ENCODE peak calls at places on chromosome 20, in five cellular contexts. One of them, this sample, is unnamed.

GRCh38 chr20:24780648-24781047 is 168.4 kb upstream of the CST7 start:
- DNase-seq in left ventricle myocardium inferior: no peak
- DNase-seq in thoracic aorta: no peak
- DNase-seq in RWPE1: no peak
- DNase-seq in heart left ventricle: no peak
- DNase-seq in this sample: no peak

GRCh38 chr20:20362774-20363435 is 5.0 kb upstream of the INSM1 start:
- DNase-seq in thoracic aorta: no peak
- DNase-seq in left ventricle myocardium inferior: no peak
- DNase-seq in RWPE1: no peak
- DNase-seq in heart left ventricle: no peak
- DNase-seq in this sample: no peak

GRCh38 chr20:63032861-63033634 is 26.3 kb upstream of the BHLHE23 start:
- DNase-seq in thoracic aorta: no peak
- DNase-seq in heart left ventricle: peak; percentile 42
- DNase-seq in RWPE1: no peak
- DNase-seq in left ventricle myocardium inferior: peak; percentile 9
- DNase-seq in this sample: no peak

GRCh38 chr20:35934050-35934449 is 20.3 kb downstream of the SCAND1 start:
- DNase-seq in thoracic aorta: no peak
- DNase-seq in heart left ventricle: no peak
- DNase-seq in RWPE1: no peak
- DNase-seq in left ventricle myocardium inferior: no peak
- DNase-seq in this sample: no peak

GRCh38 chr20:24208652-24209051 is 220.1 kb upstream of the GGTLC1 start:
- DNase-seq in RWPE1: no peak
- DNase-seq in left ventricle myocardium inferior: no peak
- DNase-seq in heart left ventricle: no peak
- DNase-seq in thoracic aorta: no peak
- DNase-seq in this sample: no peak

GRCh38 chr20:59598625-59599310 is 5.6 kb upstream of the PHACTR3 start:
- DNase-seq in heart left ventricle: no peak
- DNase-seq in thoracic aorta: no peak
- DNase-seq in RWPE1: peak; percentile 87
- DNase-seq in left ventricle myocardium inferior: peak; percentile 35
- DNase-seq in this sample: no peak

GRCh38 chr20:47502271-47502730 is 614 bp downstream of the NCOA3 start:
- DNase-seq in heart left ventricle: peak; percentile 66
- DNase-seq in thoracic aorta: no peak
- DNase-seq in left ventricle myocardium inferior: peak; percentile 29
- DNase-seq in RWPE1: peak; percentile 65
- DNase-seq in this sample: no peak

GRCh38 chr20:35611482-35611881 is 4.1 kb upstream of the SPAG4 start:
- DNase-seq in thoracic aorta: no peak
- DNase-seq in left ventricle myocardium inferior: no peak
- DNase-seq in heart left ventricle: no peak
- DNase-seq in RWPE1: no peak
- DNase-seq in this sample: no peak

GRCh38 chr20:43975096-43975768 is 60.6 kb downstream of the TOX2 start:
- DNase-seq in heart left ventricle: no peak
- DNase-seq in RWPE1: peak; percentile 97
- DNase-seq in left ventricle myocardium inferior: no peak
- DNase-seq in thoracic aorta: no peak
- DNase-seq in this sample: no peak

GRCh38 chr20:63580796-63581461 is 6.9 kb upstream of the HELZ2 start:
- DNase-seq in left ventricle myocardium inferior: no peak
- DNase-seq in heart left ventricle: no peak
- DNase-seq in thoracic aorta: no peak
- DNase-seq in RWPE1: peak; percentile 92
- DNase-seq in this sample: no peak

GRCh38 chr20:48725589-48725991 is 102.2 kb downstream of the PREX1 start:
- DNase-seq in thoracic aorta: no peak
- DNase-seq in left ventricle myocardium inferior: no peak
- DNase-seq in heart left ventricle: no peak
- DNase-seq in RWPE1: peak; percentile 66
- DNase-seq in this sample: no peak

GRCh38 chr20:41627611-41628244 is 9.6 kb upstream of the CHD6 start:
- DNase-seq in heart left ventricle: no peak
- DNase-seq in left ventricle myocardium inferior: no peak
- DNase-seq in RWPE1: no peak
- DNase-seq in thoracic aorta: no peak
- DNase-seq in this sample: no peak

GRCh38 chr20:43016257-43016656 is 173.4 kb downstream of the PTPRT start:
- DNase-seq in RWPE1: no peak
- DNase-seq in left ventricle myocardium inferior: no peak
- DNase-seq in thoracic aorta: no peak
- DNase-seq in heart left ventricle: no peak
- DNase-seq in this sample: no peak

GRCh38 chr20:13687827-13688226 is 49.1 kb upstream of the TASP1 start:
- DNase-seq in RWPE1: no peak
- DNase-seq in left ventricle myocardium inferior: no peak
- DNase-seq in heart left ventricle: no peak
- DNase-seq in thoracic aorta: no peak
- DNase-seq in this sample: no peak

GRCh38 chr20:54470697-54471096 is 4.7 kb upstream of the DOK5 start:
- DNase-seq in heart left ventricle: no peak
- DNase-seq in RWPE1: no peak
- DNase-seq in thoracic aorta: no peak
- DNase-seq in left ventricle myocardium inferior: no peak
- DNase-seq in this sample: no peak

GRCh38 chr20:62694868-62695267 is 13.8 kb upstream of the NTSR1 start:
- DNase-seq in RWPE1: no peak
- DNase-seq in heart left ventricle: no peak
- DNase-seq in left ventricle myocardium inferior: no peak
- DNase-seq in thoracic aorta: no peak
- DNase-seq in this sample: no peak

GRCh38 chr20:53826090-53826489 is 232.5 kb upstream of the ZNF217 start:
- DNase-seq in left ventricle myocardium inferior: no peak
- DNase-seq in thoracic aorta: no peak
- DNase-seq in RWPE1: no peak
- DNase-seq in heart left ventricle: no peak
- DNase-seq in this sample: no peak

GRCh38 chr20:58227391-58228102 is 906 bp downstream of the ANKRD60 start:
- DNase-seq in thoracic aorta: no peak
- DNase-seq in heart left ventricle: no peak
- DNase-seq in RWPE1: no peak
- DNase-seq in left ventricle myocardium inferior: no peak
- DNase-seq in this sample: no peak

GRCh38 chr20:22623211-22623610 is 38.8 kb upstream of the FOXA2 start:
- DNase-seq in thoracic aorta: no peak
- DNase-seq in RWPE1: no peak
- DNase-seq in left ventricle myocardium inferior: no peak
- DNase-seq in heart left ventricle: no peak
- DNase-seq in this sample: no peak

GRCh38 chr20:38551056-38551626 is 29.9 kb upstream of the ADIG start:
- DNase-seq in thoracic aorta: no peak
- DNase-seq in heart left ventricle: no peak
- DNase-seq in RWPE1: no peak
- DNase-seq in left ventricle myocardium inferior: no peak
- DNase-seq in this sample: no peak

GRCh38 chr20:21511485-21511849 is 2.4 kb downstream of the NKX2-2 start:
- DNase-seq in heart left ventricle: no peak
- DNase-seq in thoracic aorta: no peak
- DNase-seq in left ventricle myocardium inferior: no peak
- DNase-seq in RWPE1: no peak
- DNase-seq in this sample: no peak

GRCh38 chr20:53080969-53081871 is 109.1 kb downstream of the TSHZ2 start:
- DNase-seq in left ventricle myocardium inferior: no peak
- DNase-seq in RWPE1: peak; percentile 86
- DNase-seq in thoracic aorta: no peak
- DNase-seq in heart left ventricle: no peak
- DNase-seq in this sample: no peak

GRCh38 chr20:35297153-35297552 is 4.9 kb upstream of the FAM83C start:
- DNase-seq in heart left ventricle: peak; percentile 38
- DNase-seq in RWPE1: no peak
- DNase-seq in left ventricle myocardium inferior: no peak
- DNase-seq in thoracic aorta: no peak
- DNase-seq in this sample: no peak

GRCh38 chr20:37556538-37556937 is 28.9 kb upstream of the BLCAP start:
- DNase-seq in heart left ventricle: no peak
- DNase-seq in RWPE1: no peak
- DNase-seq in thoracic aorta: no peak
- DNase-seq in left ventricle myocardium inferior: no peak
- DNase-seq in this sample: no peak

GRCh38 chr20:35952480-35953410 is 1.6 kb downstream of the SCAND1 start:
- DNase-seq in RWPE1: peak; percentile 50
- DNase-seq in heart left ventricle: no peak
- DNase-seq in left ventricle myocardium inferior: no peak
- DNase-seq in thoracic aorta: no peak
- DNase-seq in this sample: no peak

DNA sequence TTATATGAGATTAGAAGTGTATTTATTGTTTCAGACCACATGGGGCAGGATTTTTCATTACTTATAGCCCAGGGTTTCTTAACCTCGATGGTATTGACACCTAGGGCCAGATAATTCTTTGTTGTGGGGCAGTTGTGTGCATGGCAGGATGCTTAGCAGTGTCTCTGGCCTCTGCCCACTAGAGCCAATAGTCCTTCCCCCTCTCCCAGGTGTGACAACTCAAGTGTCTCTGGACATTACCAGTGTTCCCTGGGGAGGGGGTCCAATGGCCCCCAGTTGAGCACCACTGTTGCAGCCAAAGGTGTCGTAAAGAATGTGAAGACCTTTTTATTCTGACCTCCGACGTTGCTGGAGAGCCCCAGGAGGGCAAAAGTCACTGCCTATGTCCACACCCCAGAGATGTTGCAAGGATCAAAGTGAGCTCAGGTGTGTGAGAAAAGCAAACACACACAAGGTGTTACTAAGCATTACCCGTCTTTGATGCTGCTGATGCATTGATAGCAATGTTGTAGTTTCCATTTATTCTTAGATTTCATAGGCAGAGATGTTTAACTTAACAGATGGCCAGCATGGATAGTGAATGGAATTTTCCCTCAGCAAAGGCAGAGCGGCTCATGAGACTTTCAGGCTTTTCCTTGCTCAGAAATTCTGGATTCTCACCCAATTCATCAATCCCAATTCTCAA is 22.2 kb downstream of the BANF2 start:
- DNase-seq in thoracic aorta: no peak
- DNase-seq in left ventricle myocardium inferior: no peak
- DNase-seq in RWPE1: no peak
- DNase-seq in heart left ventricle: no peak
- DNase-seq in this sample: no peak
- TF ChIP-seq CTCF in thoracic aorta: no peak
- TF ChIP-seq CTCF in left ventricle myocardium inferior: no peak
- TF ChIP-seq CTCF in RWPE1: no peak
- TF ChIP-seq CTCF in heart left ventricle: no peak
- TF ChIP-seq CTCF in this sample: no peak

DNA sequence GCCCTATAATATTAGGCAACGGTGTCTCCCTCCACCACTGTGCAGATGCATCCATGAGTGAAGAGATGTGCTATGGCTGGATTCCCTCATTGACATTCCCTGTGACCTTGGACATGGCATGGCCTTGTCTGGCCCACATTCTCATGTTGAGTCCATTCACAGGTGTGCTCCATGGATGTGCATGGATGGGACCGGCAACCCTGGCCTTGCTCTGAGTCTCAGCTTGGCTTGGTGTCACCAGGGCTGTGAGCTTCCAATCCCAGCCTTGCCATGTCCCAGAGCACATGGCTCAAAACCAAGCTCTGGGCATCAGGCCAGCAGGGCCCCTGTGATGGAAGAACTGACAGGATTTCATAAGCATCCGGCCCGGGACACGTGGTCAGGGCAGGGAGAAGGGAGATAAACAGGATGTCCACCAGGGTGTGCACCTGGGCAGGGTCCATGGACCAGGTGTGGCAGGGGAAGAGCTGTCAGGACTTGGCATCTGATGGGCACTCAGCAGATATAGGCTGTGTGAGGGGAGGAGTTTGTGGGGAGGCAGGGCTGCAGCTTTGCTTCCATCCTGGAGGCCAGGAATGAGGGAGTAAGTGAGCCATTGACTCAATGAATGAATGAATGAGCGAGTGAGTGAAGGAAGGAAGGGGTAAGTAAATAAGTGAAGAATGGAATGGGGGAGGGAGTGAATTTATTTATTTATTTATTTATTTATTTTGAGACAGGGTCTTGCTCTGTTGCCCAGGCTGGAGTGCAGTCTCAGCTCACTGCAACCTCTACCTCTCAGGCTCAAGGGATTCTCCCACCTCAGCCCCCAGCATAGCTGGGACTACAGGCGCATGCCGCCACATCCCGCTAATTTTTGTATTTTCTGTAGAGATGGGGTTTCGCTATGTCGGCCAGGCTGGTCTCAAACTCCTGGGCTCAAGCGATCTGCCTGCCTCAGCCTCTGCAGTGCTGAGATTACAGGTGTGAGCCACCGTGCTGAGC is 15.7 kb downstream of the NRSN2 start:
- DNase-seq in heart left ventricle: peak; percentile 90
- DNase-seq in RWPE1: peak; percentile 96
- DNase-seq in thoracic aorta: peak; percentile 24
- DNase-seq in left ventricle myocardium inferior: peak; percentile 86
- DNase-seq in this sample: peak; percentile 65
- H3K27ac ChIP-seq in heart left ventricle: no peak overlapping the region
- H3K27ac ChIP-seq in RWPE1: peak overlapping the region; percentile 90
- H3K27ac ChIP-seq in thoracic aorta: no peak overlapping the region
- H3K27ac ChIP-seq in left ventricle myocardium inferior: no peak overlapping the region
- H3K27ac ChIP-seq in this sample: no peak overlapping the region

DNA sequence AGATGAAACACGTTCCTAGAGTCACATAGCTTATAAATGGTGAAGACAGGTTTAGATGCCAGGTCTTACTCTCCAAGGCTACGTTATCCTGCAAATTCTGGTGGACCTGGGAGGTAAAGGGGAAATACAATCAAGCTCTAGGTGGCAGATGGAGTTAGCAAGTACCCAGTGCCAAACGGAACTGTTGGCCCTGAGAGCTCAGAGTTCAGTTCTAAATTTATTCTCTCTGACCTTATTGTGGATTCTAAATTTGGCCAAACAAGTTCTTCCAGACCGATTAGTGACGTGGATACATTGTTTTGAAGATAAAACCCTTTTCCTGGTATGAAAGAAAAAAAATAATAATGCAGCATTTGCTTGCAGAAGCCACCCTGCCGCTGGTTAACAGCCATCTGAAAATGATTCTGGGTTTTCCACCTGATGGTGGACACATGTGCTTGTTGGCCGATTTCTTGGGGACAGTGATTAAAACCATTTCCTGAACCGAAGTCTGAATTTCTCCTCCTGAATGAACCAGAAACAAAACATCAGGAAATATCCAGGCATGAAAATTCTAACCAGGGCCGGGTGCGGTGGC is 32.5 kb downstream of the RIPOR3 start:
- DNase-seq in left ventricle myocardium inferior: no peak
- DNase-seq in thoracic aorta: no peak
- DNase-seq in heart left ventricle: no peak
- DNase-seq in RWPE1: no peak
- DNase-seq in this sample: no peak
- TF ChIP-seq CTCF in left ventricle myocardium inferior: peak; percentile 46
- TF ChIP-seq CTCF in thoracic aorta: no peak
- TF ChIP-seq CTCF in heart left ventricle: peak; percentile 28
- TF ChIP-seq CTCF in RWPE1: no peak
- TF ChIP-seq CTCF in this sample: no peak

DNA sequence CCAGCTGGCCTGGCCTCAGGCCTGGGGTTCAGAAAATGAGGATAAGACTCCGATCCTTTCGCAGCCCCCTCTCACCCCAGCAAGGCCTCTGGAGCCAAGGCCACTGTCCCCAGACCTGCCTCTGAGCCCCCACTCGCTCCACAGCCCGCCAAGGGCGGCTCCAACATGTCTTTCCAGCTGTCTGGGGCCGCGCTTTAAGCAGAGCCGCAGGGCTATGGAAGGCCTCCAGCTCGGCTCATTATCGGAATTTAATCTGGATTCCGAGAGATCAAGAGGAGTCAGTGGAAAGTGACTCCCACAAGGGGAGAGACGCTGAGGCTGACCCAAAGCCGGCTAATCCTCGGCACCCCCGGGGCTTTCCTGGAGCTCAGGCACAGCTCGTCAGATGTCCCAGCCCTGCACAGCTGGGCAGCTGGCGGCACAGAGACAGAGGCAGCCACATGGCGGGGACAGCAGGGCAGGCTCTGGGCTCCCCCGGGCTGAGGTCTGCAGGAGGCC is 41.8 kb downstream of the BMP7 start:
- DNase-seq in thoracic aorta: no peak
- DNase-seq in heart left ventricle: no peak
- DNase-seq in left ventricle myocardium inferior: no peak
- DNase-seq in RWPE1: no peak
- DNase-seq in this sample: no peak
- H3K27ac ChIP-seq in thoracic aorta: no peak overlapping the region
- H3K27ac ChIP-seq in heart left ventricle: no peak overlapping the region
- H3K27ac ChIP-seq in left ventricle myocardium inferior: no peak overlapping the region
- H3K27ac ChIP-seq in RWPE1: peak overlapping the region; percentile 33
- H3K27ac ChIP-seq in this sample: no peak overlapping the region

This sample was measured in gastrocnemius medialis.